ENCODE peak calls at places on chromosomes 1 and 21, in nine cellular contexts. G, L, D, N, B, O, F, U and S are unnamed samples.

GRCh38 chr1:155694167-155694566 is 5.3 kb downstream of the DAP3 start:
- DNase-seq in U (no peak), G (no peak), N (no peak), F (no peak), B (no peak), D (no peak), L (no peak), O (no peak), S (no peak)

GRCh38 chr1:155107309-155108283 is 20.1 kb upstream of the EFNA1 start:
- DNase-seq in L (no peak), N (no peak), F (no peak), G (no peak), D (no peak), B (no peak), O (no peak), U (no peak), S (no peak)

GRCh38 chr21:23247334-23247733 is 2249.1 kb downstream of the NCAM2 start:
- DNase-seq in F (no peak), N (no peak), B (no peak), O (no peak), L (no peak), G (no peak), U (no peak), D (no peak), S (no peak)

GRCh38 chr1:54805981-54806381 is 4.9 kb upstream of the TTC22 start:
- DNase-seq in O (no peak), B (no peak), L (no peak), U (no peak), F (no peak), N (no peak), D (no peak), G (no peak), S (no peak)

GRCh38 chr1:227888404-227889046 is 59.2 kb downstream of the WNT9A start:
- DNase-seq in L (no peak), U (no peak), N (no peak), B (no peak), D (no peak), O (peak; percentile 14), F (no peak), G (no peak), S (no peak)

GRCh38 chr1:240107058-240107684 is 15.5 kb downstream of the FMN2 start:
- DNase-seq in G (peak; percentile 88), F (peak; percentile 66), L (no peak), N (no peak), U (no peak), D (peak; percentile 91), B (no peak), O (no peak), S (peak; percentile 62)

GRCh38 chr21:33096426-33096825 is 26.5 kb downstream of the OLIG1 start:
- DNase-seq in L (no peak), U (no peak), F (no peak), O (no peak), D (no peak), N (no peak), G (no peak), B (no peak), S (no peak)

GRCh38 chr1:213564215-213564659 is 423.5 kb upstream of the PROX1 start:
- DNase-seq in O (peak; percentile 27), N (peak; percentile 34), U (peak; percentile 58), B (no peak), G (no peak), D (no peak), L (peak; percentile 53), F (no peak), S (no peak)

GRCh38 chr1:166902279-166902678 is 26.2 kb upstream of the TADA1 start:
- DNase-seq in G (peak; percentile 38), O (no peak), N (no peak), D (peak; percentile 68), L (no peak), U (no peak), F (peak; percentile 29), B (no peak), S (peak; percentile 43)

GRCh38 chr1:189431437-189431836 is 1046.2 kb downstream of the BRINP3 start:
- DNase-seq in O (no peak), B (no peak), N (no peak), G (peak; percentile 18), U (no peak), L (no peak), D (peak; percentile 32), F (peak; percentile 14), S (no peak)
- TF ChIP-seq CTCF in O (no peak), B (no peak), N (no peak), G (no peak), U (no peak), L (no peak), D (peak; percentile 1), F (no peak), S (no peak)

DNA sequence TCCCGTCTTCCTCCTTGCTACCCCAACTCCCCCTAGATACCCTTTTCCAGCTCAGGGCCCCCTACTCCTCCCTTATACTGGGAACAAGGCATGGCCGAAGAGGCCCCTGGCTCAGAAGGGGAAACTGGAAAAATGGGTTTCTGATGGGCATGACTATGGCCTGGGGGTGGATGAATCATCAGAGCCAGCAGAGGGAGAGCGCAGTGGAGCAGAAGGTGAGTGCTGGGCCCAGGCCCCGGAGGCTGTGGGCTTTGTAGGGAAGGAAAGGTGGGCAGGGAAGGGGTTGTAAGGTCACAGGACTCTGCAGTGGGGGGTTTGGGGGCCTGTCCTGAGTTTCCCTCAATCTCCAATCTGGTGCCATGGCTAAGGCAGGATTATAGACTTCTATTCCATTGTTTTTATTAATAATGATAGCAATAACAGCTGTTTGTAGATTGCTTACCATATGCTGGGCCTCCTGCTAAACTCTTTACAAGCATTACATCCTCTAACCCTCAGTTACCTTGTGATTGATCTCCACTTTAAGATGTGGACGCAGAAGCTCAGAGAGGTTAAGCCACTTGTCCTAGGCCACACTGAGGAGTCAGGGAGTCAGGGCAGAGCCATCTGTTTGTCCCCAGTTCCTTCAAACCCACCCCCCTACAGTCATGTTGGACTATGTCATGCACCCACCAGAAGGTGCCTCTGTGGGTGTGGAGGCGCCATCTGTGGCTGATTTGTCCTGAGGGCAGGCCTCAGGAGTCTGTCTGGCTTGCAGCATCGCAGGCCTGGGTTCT is 36.2 kb upstream of the ZNF362 start:
- DNase-seq in N (no peak), G (peak; percentile 45), F (no peak), B (no peak), L (no peak), D (peak; percentile 62), U (no peak), O (no peak), S (peak; percentile 47)
- TF ChIP-seq CTCF in N (no peak), G (no peak), F (no peak), B (no peak), L (no peak), D (no peak), U (no peak), O (no peak), S (no peak)

GRCh38 chr1:173208868-173209267 is 1.7 kb upstream of the TNFSF4 start:
- DNase-seq in O (no peak), N (no peak), U (no peak), D (no peak), L (no peak), G (no peak), F (no peak), B (no peak), S (no peak)

GRCh38 chr1:173212952-173213491 is 5.9 kb upstream of the TNFSF4 start:
- DNase-seq in U (no peak), N (no peak), F (no peak), L (no peak), G (no peak), O (no peak), B (peak; percentile 48), D (no peak), S (no peak)

GRCh38 chr1:173210716-173211231 is 3.6 kb upstream of the TNFSF4 start:
- DNase-seq in F (no peak), N (no peak), U (peak; percentile 63), O (no peak), L (no peak), G (no peak), B (no peak), D (no peak), S (no peak)

GRCh38 chr1:173210273-173210672 is 3.1 kb upstream of the TNFSF4 start:
- DNase-seq in L (no peak), U (no peak), F (no peak), B (no peak), N (no peak), O (no peak), G (no peak), D (no peak), S (no peak)

GRCh38 chr1:173213665-173214064 is 6.5 kb upstream of the TNFSF4 start:
- DNase-seq in D (no peak), N (no peak), L (no peak), B (no peak), U (no peak), F (no peak), G (no peak), O (no peak), S (no peak)
- TF ChIP-seq CTCF in D (no peak), N (peak; percentile 21), L (no peak), B (no peak), U (peak; percentile 17), F (no peak), G (no peak), O (no peak), S (peak; percentile 47)

DNA sequence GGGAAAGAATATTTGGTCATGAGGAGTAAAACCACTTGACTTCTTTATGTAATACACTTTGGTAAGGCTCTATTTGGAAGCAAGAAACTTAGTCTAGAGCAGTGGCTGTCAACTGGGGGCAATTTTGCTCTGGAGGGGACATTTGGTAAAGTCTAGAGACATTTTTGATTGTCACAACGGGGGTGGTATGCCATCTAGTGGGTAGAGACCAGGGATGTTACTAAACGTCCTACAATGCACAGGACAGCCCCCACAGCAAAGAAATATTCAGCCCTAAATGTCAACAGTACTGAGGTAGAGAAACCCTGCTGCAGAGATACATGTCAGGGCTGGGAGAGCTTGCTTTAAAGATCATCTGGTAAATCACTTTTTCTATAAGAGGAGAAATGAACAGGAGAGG is 13.5 kb downstream of the FUCA1 start:
- DNase-seq in N (peak; percentile 56), F (peak; percentile 21), G (no peak), O (no peak), D (no peak), B (no peak), U (peak; percentile 11), L (no peak), S (no peak)
- TF ChIP-seq CTCF in N (peak; percentile 57), F (peak; percentile 22), G (peak; percentile 33), O (no peak), D (no peak), B (no peak), U (no peak), L (peak; percentile 19), S (peak; percentile 64)